ENCODE peak calls at places on chromosomes 2 and 18, in nine cellular contexts. T is NCI-H1436; A is activated CD4-positive, alpha-beta T cell treated with anti-CD3 and anti-CD28 coated beads, Interleukin-2, amount 10 ng/mL, durations not matched to agents 7 days and 5 days; R is iris pigment epithelial cell; Q is NAMALWA; G is HS-27A; H is stimulated activated CD8-positive, alpha-beta memory T cell treated with anti-CD3 and anti-CD28 coated beads, Interleukin-15, amount 100 ng/mL, for 1 hour; Y is fibroblast of lung; D is CD8-positive, alpha-beta memory T cell. F is an unnamed sample.

GRCh38 chr18:61635901-61636528 is 256.8 kb downstream of the RNF152 start:
- DNase-seq in T (peak), A (peak), R (peak), Q (peak), G (peak), H (no peak), Y (peak), D (peak), F (peak)

GRCh38 chr2:147844691-147845607 is at the start of gene ACVR2A:
- DNase-seq in T (peak), A (peak), R (peak), Q (peak), G (peak), H (no peak), Y (peak), D (peak), F (peak)

GRCh38 chr2:114011709-114012108 is 121.8 kb downstream of the ACTR3 start:
- DNase-seq in T (no peak), A (no peak), R (no peak), Q (no peak), G (no peak), H (no peak), Y (no peak), D (no peak), F (no peak)

GRCh38 chr18:56475250-56475649 is 163.1 kb downstream of the TXNL1 start:
- DNase-seq in T (no peak), A (no peak), R (no peak), Q (no peak), G (no peak), H (no peak), Y (no peak), D (no peak), F (no peak)

GRCh38 chr18:59123588-59124369 is 15.9 kb upstream of the SEC11C start:
- DNase-seq in T (peak), A (no peak), R (peak), Q (no peak), G (peak), H (no peak), Y (peak), D (no peak), F (peak)

GRCh38 chr2:239361311-239361642 is 39.5 kb downstream of the HDAC4 start:
- DNase-seq in T (no peak), A (no peak), R (peak), Q (no peak), G (no peak), H (no peak), Y (peak), D (no peak), F (peak)

GRCh38 chr2:74020717-74021406 is 36.2 kb downstream of the TET3 start:
- DNase-seq in T (no peak), A (no peak), R (peak), Q (peak), G (no peak), H (no peak), Y (no peak), D (no peak), F (no peak)

GRCh38 chr2:221502270-221502973 is 69.7 kb downstream of the EPHA4 start:
- DNase-seq in T (no peak), A (no peak), R (peak), Q (no peak), G (no peak), H (no peak), Y (peak), D (no peak), F (no peak)

GRCh38 chr2:183038341-183039300 is at the start of gene NCKAP1:
- DNase-seq in T (peak), A (peak), R (peak), Q (no peak), G (no peak), H (peak), Y (peak), D (peak), F (peak)

F was measured in hepatic stellate cell.